ENCODE peak calls at places on chromosome 3, in eight cellular contexts. G is body of pancreas, K is aorta, Q is transverse colon, N is WERI-Rb-1, X is Peyer's patch, Z is sigmoid colon, D is neuronal stem cell. S is an unnamed sample.

GRCh38 chr3:61199843-61200242 is 51.4 kb downstream of the FHIT start:
- DNase-seq in G (no peak), K (no peak), Q (no peak), N (no peak), X (no peak), Z (no peak), D (no peak), S (no peak)

GRCh38 chr3:97138914-97139541 is 324.6 kb downstream of the EPHA6 start:
- DNase-seq in G (no peak), K (no peak), Q (no peak), N (no peak), X (no peak), Z (peak; percentile 46), D (no peak), S (no peak)

GRCh38 chr3:186365202-186365974 is 3.4 kb upstream of the DGKG start:
- DNase-seq in G (no peak), K (peak; percentile 86), Q (no peak), N (peak; percentile 8), X (no peak), Z (peak; percentile 76), D (no peak), S (no peak)

GRCh38 chr3:56862352-56863062 is 60.8 kb upstream of the ARHGEF3 start:
- DNase-seq in G (no peak), K (no peak), Q (no peak), N (no peak), X (no peak), Z (no peak), D (no peak), S (no peak)

GRCh38 chr3:194042947-194043346 is 93.0 kb upstream of the HES1 start:
- DNase-seq in G (no peak), K (no peak), Q (no peak), N (no peak), X (no peak), Z (no peak), D (no peak), S (no peak)

GRCh38 chr3:42300013-42300412 is 34.0 kb upstream of the CCK start:
- DNase-seq in G (peak; percentile 20), K (no peak), Q (peak; percentile 13), N (no peak), X (no peak), Z (no peak), D (peak; percentile 61), S (peak; percentile 25)

GRCh38 chr3:74445541-74445940 is 168.9 kb downstream of the CNTN3 start:
- DNase-seq in G (no peak), K (no peak), Q (no peak), N (no peak), X (no peak), Z (no peak), D (no peak), S (no peak)

GRCh38 chr3:149011676-149012075 is 20.3 kb downstream of the GYG1 start:
- DNase-seq in G (no peak), K (no peak), Q (no peak), N (no peak), X (no peak), Z (no peak), D (no peak), S (no peak)

GRCh38 chr3:152322756-152323155 is 54.0 kb downstream of the MBNL1 start:
- DNase-seq in G (no peak), K (no peak), Q (no peak), N (no peak), X (no peak), Z (no peak), D (no peak), S (no peak)

GRCh38 chr3:58429657-58430056 is 4.0 kb downstream of the PDHB start:
- DNase-seq in G (no peak), K (no peak), Q (no peak), N (no peak), X (no peak), Z (no peak), D (no peak), S (no peak)

GRCh38 chr3:79976466-79976865 is 208.7 kb upstream of the ROBO1 start:
- DNase-seq in G (no peak), K (no peak), Q (no peak), N (no peak), X (no peak), Z (no peak), D (no peak), S (no peak)

GRCh38 chr3:114408763-114409162 is 114.9 kb downstream of the TIGIT start:
- DNase-seq in G (no peak), K (no peak), Q (no peak), N (no peak), X (no peak), Z (no peak), D (peak; percentile 21), S (no peak)

GRCh38 chr3:125353128-125353527 is 22.0 kb downstream of the ZNF148 start:
- DNase-seq in G (no peak), K (no peak), Q (no peak), N (no peak), X (no peak), Z (no peak), D (no peak), S (no peak)

GRCh38 chr3:150217691-150218090 is 190.4 kb upstream of the TSC22D2 start:
- DNase-seq in G (no peak), K (no peak), Q (no peak), N (no peak), X (no peak), Z (no peak), D (no peak), S (no peak)

GRCh38 chr3:130783629-130784028 is 37.0 kb upstream of the PIK3R4 start:
- DNase-seq in G (no peak), K (no peak), Q (no peak), N (no peak), X (no peak), Z (no peak), D (no peak), S (no peak)

GRCh38 chr3:90035643-90036042 is 928.2 kb downstream of the EPHA3 start:
- DNase-seq in G (no peak), K (no peak), Q (no peak), N (no peak), X (no peak), Z (no peak), D (no peak), S (no peak)

DNA sequence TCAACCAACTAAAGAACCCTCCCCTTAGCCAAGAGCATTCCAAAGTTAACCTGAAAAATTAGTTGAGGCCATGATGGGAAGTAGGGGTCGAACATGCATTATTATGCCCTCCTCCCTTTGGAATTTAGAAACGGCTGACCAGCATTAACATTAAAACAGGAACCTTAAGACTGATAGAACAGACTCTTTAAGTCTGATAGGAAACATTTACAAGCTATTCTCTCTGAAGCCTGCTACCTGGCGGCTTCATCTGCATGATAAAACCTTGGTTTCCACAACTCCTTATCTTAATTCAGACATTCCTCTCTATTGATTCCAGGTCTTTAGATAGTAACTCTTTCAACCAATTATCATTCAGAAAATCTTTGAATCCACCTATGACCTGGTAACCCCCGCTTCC is 331.0 kb downstream of the CGGBP1 start:
- DNase-seq in G (no peak), K (no peak), Q (no peak), N (no peak), X (no peak), Z (no peak), D (no peak), S (no peak)
- H3K4me3 ChIP-seq in G (no peak overlapping the region), K (no peak overlapping the region), Q (no peak overlapping the region), N (no peak overlapping the region), X (no peak overlapping the region), Z (no peak overlapping the region), D (no peak overlapping the region), S (no peak overlapping the region)

GRCh38 chr3:46228259-46229222 is 13.7 kb upstream of the CCR3 start:
- DNase-seq in G (no peak), K (no peak), Q (no peak), N (no peak), X (no peak), Z (peak; percentile 77), D (no peak), S (no peak)

GRCh38 chr3:46236294-46237054 is 5.8 kb upstream of the CCR3 start:
- DNase-seq in G (no peak), K (no peak), Q (no peak), N (no peak), X (no peak), Z (no peak), D (no peak), S (no peak)

GRCh38 chr3:46233194-46233593 is 9.1 kb upstream of the CCR3 start:
- DNase-seq in G (no peak), K (no peak), Q (no peak), N (no peak), X (no peak), Z (no peak), D (no peak), S (no peak)

GRCh38 chr3:46235425-46235824 is 6.8 kb upstream of the CCR3 start:
- DNase-seq in G (no peak), K (no peak), Q (no peak), N (no peak), X (no peak), Z (no peak), D (no peak), S (no peak)

DNA sequence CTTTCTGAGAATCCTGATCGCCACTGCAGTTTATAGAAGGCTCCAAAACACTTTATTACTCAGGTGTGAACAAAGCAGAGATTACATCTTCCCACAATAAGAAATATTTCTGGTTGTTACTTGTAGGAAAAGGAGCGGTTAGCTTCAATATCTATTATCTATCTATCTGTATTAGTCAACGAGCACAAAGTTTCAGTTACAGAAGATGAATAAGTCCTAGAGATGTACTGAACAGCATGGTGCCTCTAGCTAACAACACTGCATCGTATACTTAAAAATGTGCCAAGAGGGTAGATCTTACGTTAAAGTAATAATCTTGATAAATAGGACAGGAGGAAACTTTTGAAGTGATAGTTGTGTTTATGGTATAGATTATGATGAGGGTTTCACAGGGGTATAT is 10.9 kb upstream of the CCR3 start:
- DNase-seq in G (no peak), K (no peak), Q (no peak), N (no peak), X (no peak), Z (no peak), D (no peak), S (no peak)
- H3K27me3 ChIP-seq in G (no peaks in the 10 kb centered on the region), K (no peaks in the 10 kb centered on the region), Q (no peaks in the 10 kb centered on the region), N (peaks cover 78% of the 10 kb centered on the region), X (no peaks in the 10 kb centered on the region), Z (no peaks in the 10 kb centered on the region), D (no peaks in the 10 kb centered on the region), S (no peaks in the 10 kb centered on the region)

GRCh38 chr3:181855825-181856224 is 144.1 kb downstream of the SOX2 start:
- DNase-seq in G (no peak), K (no peak), Q (no peak), N (no peak), X (no peak), Z (no peak), D (no peak), S (no peak)

GRCh38 chr3:181860243-181860642 is 148.5 kb downstream of the SOX2 start:
- DNase-seq in G (no peak), K (no peak), Q (no peak), N (no peak), X (no peak), Z (no peak), D (no peak), S (no peak)

GRCh38 chr3:181862502-181862901 is 150.8 kb downstream of the SOX2 start:
- DNase-seq in G (no peak), K (no peak), Q (no peak), N (no peak), X (no peak), Z (no peak), D (no peak), S (no peak)

GRCh38 chr3:181859518-181859917 is 147.8 kb downstream of the SOX2 start:
- DNase-seq in G (no peak), K (no peak), Q (no peak), N (no peak), X (no peak), Z (no peak), D (no peak), S (no peak)
- H3K4me3 ChIP-seq in G (no peak overlapping the region), K (no peak overlapping the region), Q (no peak overlapping the region), N (no peak overlapping the region), X (no peak overlapping the region), Z (no peak overlapping the region), D (no peak overlapping the region), S (no peak overlapping the region)

GRCh38 chr3:72295974-72296450 is 511.1 kb upstream of the PROK2 start:
- DNase-seq in G (no peak), K (no peak), Q (no peak), N (peak; percentile 90), X (no peak), Z (no peak), D (no peak), S (no peak)
- H3K27me3 ChIP-seq in G (no peaks in the 10 kb centered on the region), K (no peaks in the 10 kb centered on the region), Q (peaks cover 3% of the 10 kb centered on the region), N (no peaks in the 10 kb centered on the region), X (no peaks in the 10 kb centered on the region), Z (no peaks in the 10 kb centered on the region), D (no peaks in the 10 kb centered on the region), S (no peaks in the 10 kb centered on the region)

S was measured in right lobe of liver.